ENCODE peak calls at places on chromosomes 2 and 18, in five cellular contexts. E, K, M, N and X are unnamed samples. For H3K4me1, the result is how much of the 10 kb centered on the place peaks cover.

GRCh38 chr2:60675309-60675708 is 80.8 kb upstream of the PAPOLG start:
- DNase-seq in E (no peak), K (no peak), M (no peak), N (no peak), X (no peak)

GRCh38 chr2:107337209-107337898 is 451.4 kb upstream of the ST6GAL2 start:
- DNase-seq in E (no peak), K (no peak), M (no peak), N (no peak), X (no peak)

GRCh38 chr2:26696352-26696816 is 3.9 kb downstream of the KCNK3 start:
- DNase-seq in E (no peak), K (peak), M (no peak), N (peak), X (peak)

GRCh38 chr2:190344275-190344827 is 962 bp downstream of the INPP1 start:
- DNase-seq in E (peak), K (peak), M (peak), N (peak), X (peak)

GRCh38 chr2:54239427-54239826 is 16.6 kb downstream of the TSPYL6 start:
- DNase-seq in E (no peak), K (no peak), M (no peak), N (no peak), X (no peak)

GRCh38 chr2:123747316-123747715 is 277.8 kb upstream of the CNTNAP5 start:
- DNase-seq in E (no peak), K (no peak), M (no peak), N (no peak), X (no peak)

GRCh38 chr2:239275871-239276812 is 124.7 kb downstream of the HDAC4 start:
- DNase-seq in E (no peak), K (no peak), M (peak), N (peak), X (peak)

GRCh38 chr2:20365249-20365817 is 14.7 kb upstream of the PUM2 start:
- DNase-seq in E (no peak), K (peak), M (no peak), N (no peak), X (no peak)

GRCh38 chr2:240136671-240137292 is 677 bp upstream of the COPS9 start:
- DNase-seq in E (no peak), K (no peak), M (no peak), N (no peak), X (no peak)

GRCh38 chr2:36857713-36858112 is 108.6 kb downstream of the STRN start:
- DNase-seq in E (no peak), K (no peak), M (no peak), N (no peak), X (no peak)

GRCh38 chr18:23320709-23321236 is 132.3 kb upstream of the RIOK3 start:
- DNase-seq in E (no peak), K (no peak), M (no peak), N (no peak), X (no peak)

GRCh38 chr2:104872034-104872865 is 18.3 kb downstream of the POU3F3 start:
- DNase-seq in E (no peak), K (no peak), M (no peak), N (no peak), X (no peak)

GRCh38 chr18:43422483-43422882 is 145.2 kb upstream of the SYT4 start:
- DNase-seq in E (no peak), K (no peak), M (no peak), N (no peak), X (no peak)

GRCh38 chr2:70103531-70104061 is 16.3 kb downstream of the PCBP1 start:
- DNase-seq in E (no peak), K (no peak), M (no peak), N (no peak), X (no peak)

GRCh38 chr2:172295677-172296076 is 131.7 kb upstream of the ITGA6 start:
- DNase-seq in E (no peak), K (no peak), M (peak), N (no peak), X (no peak)

GRCh38 chr2:231928481-231928880 is 2.3 kb upstream of the NPPC start:
- DNase-seq in E (no peak), K (no peak), M (no peak), N (no peak), X (peak)

GRCh38 chr2:162017233-162017632 is 56.8 kb downstream of the DPP4 start:
- DNase-seq in E (no peak), K (no peak), M (no peak), N (no peak), X (no peak)

GRCh38 chr2:189933911-189934399 is 128.6 kb downstream of the MSTN start:
- DNase-seq in E (no peak), K (peak), M (no peak), N (no peak), X (no peak)

GRCh38 chr2:235230809-235231601 is 262.8 kb upstream of the AGAP1 start:
- DNase-seq in E (no peak), K (no peak), M (no peak), N (no peak), X (no peak)

GRCh38 chr2:8154936-8155335 is 526.9 kb upstream of the ID2 start:
- DNase-seq in E (no peak), K (no peak), M (no peak), N (no peak), X (no peak)

GRCh38 chr2:55120634-55121359 is 70.5 kb upstream of the RTN4 start:
- DNase-seq in E (no peak), K (no peak), M (peak), N (no peak), X (no peak)

GRCh38 chr2:20593072-20594034 is 57.5 kb downstream of the HS1BP3 start:
- DNase-seq in E (peak), K (peak), M (peak), N (peak), X (peak)

GRCh38 chr2:72926368-72926767 is 9.0 kb downstream of the EMX1 start:
- DNase-seq in E (no peak), K (no peak), M (no peak), N (peak), X (no peak)
- TF ChIP-seq POLR2A in E (no peak), K (no peak), M (no peak), N (no peak), X (no peak)

DNA sequence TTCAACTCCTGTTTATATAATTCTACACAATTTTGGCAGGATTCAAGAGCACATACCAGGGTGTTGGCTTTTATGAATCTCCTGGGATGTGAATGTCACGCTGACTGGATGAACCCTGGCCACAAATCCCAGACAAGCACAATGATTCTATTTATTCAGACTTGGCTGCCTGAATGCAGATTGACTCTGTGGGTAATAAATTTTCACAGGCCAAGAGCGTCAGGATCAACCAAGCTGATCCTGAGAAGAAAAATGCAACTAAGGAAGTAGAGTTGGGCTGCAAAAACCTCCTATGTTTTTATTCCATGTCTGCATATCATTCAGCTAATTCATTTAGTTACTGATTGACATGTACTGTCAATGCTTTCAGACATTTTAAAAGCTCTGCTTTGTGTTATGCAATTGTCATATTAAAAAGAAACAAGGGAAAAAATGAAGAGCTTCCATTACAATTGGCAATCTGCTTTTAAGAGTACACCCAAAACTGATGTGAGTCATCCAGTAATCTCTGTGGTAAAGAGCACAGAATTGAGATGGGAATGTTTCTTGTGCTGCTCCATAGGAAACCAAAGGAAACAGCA is 173.0 kb upstream of the REV1 start:
- DNase-seq in E (no peak), K (no peak), M (no peak), N (peak), X (no peak)
- H3K4me3 ChIP-seq in E (no peak), K (no peak), M (no peak), N (no peak), X (no peak)

GRCh38 chr18:48157956-48158355 is 227.5 kb upstream of the SMAD2 start:
- DNase-seq in E (no peak), K (no peak), M (no peak), N (no peak), X (peak)
- H3K4me1 ChIP-seq in E (under half), K (under half), M (under half), N (under half), X (half or more)

DNA sequence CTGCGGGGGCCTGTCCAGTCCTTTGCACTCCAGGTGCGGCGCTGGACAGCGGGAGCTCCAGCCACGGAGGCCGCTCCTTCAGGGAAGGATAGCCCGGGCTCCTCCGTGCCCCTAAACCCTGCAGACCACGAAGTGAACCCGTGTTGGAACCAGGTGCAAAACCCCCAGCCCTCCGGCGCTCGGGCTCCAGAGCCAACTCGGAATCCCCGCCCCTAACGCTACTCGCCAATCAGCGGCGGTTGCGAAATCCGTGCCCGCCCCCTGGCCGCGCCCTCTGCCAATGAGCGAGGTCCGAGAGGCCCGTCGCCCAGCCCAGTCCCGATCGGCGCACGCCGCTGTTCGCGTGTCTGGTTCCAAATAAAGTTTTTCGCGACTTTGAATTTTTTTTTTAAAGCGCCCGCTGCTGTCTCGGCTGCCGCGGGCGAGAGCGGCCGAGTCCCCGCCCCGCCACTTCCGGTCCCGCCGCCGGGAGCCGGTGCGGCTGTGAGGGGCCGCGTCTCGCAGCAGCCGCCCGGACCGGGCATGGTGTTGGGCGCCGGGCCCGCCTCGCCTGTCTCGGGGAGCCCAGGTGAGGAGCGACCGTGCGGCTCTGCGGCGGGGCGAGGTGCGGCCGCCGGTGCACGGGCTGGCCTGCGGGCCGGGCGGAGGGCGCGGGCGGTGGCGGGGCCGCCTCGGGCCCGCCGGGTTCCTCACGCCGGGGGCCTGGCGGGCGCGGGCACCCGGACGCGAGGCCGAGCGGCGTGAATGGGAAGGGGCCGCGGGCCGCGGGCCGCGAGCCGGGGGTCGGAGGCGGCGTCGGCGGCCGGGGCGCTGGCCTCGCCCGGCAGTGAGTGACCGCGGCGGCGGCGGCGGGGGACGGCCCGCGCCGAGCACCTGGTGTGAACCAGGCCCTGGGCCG is at the start of gene UBE2F:
- DNase-seq in E (peak), K (peak), M (peak), N (peak), X (peak)
- TF ChIP-seq POLR2A in E (peak), K (peak), M (no peak), N (peak), X (no peak)

DNA sequence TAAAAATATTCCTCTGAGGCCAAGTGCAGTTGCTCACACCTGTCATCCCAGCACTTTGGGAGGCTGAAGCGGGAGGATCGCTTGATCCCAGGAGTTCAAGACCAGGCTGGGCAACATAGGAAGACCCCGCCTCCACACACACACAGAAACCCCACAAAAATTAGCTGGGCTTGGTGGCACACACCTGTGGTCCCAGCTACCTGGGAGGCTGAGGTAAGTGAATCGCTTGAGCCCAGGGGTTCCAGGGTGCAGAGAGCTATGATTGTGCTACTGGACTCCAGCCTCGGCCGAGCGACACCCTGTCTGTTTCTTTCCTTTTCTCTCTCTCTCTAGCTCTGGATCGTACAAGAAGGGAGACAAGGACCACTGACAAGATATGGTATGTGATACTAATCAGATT is 1.8 kb upstream of the XRCC5 start:
- DNase-seq in E (no peak), K (no peak), M (no peak), N (no peak), X (no peak)
- H3K4me3 ChIP-seq in E (no peak), K (no peak), M (no peak), N (no peak), X (no peak)